ENCODE peak calls at places on chromosome 19, in seven cellular contexts. X is upper lobe of left lung, G is HFFc6, O is AG09309, N is choroid plexus epithelial cell, W is neural crest cell, F is astrocyte of the spinal cord. Z is an unnamed sample.

GRCh38 chr19:34189917-34190425 is 17.7 kb downstream of the LSM14A start:
- DNase-seq in N (peak; percentile 51), X (no peak), O (no peak), G (no peak), F (no peak), W (no peak), Z (no peak)

GRCh38 chr19:21463449-21464105 is 41.8 kb upstream of the ZNF429 start:
- DNase-seq in X (no peak), N (peak; percentile 23), F (peak; percentile 3), G (no peak), W (peak; percentile 49), O (no peak), Z (no peak)

GRCh38 chr19:35178701-35179100 is 24.2 kb downstream of the FXYD5 start:
- DNase-seq in F (no peak), O (no peak), N (peak; percentile 24), X (no peak), W (no peak), G (no peak), Z (no peak)

GRCh38 chr19:10334340-10335148 is 1.2 kb upstream of the RAVER1 start:
- DNase-seq in O (peak; percentile 76), W (peak; percentile 95), X (peak; percentile 98), G (peak; percentile 96), N (peak; percentile 97), F (peak; percentile 95), Z (no peak)

GRCh38 chr19:3507371-3508120 is 1.4 kb downstream of the FZR1 start:
- DNase-seq in X (peak; percentile 77), F (no peak), N (no peak), W (no peak), O (no peak), G (no peak), Z (no peak)

GRCh38 chr19:8096071-8096470 is 43.5 kb downstream of the CCL25 start:
- DNase-seq in O (no peak), W (no peak), G (no peak), X (no peak), N (no peak), F (no peak), Z (no peak)

GRCh38 chr19:14672043-14672872 is 2.4 kb downstream of the ADGRE3 start:
- DNase-seq in X (no peak), N (no peak), F (no peak), O (no peak), W (no peak), G (no peak), Z (no peak)

GRCh38 chr19:7772752-7773291 is 9.8 kb downstream of the CLEC4M start:
- DNase-seq in X (no peak), N (peak; percentile 29), G (no peak), F (no peak), O (no peak), W (no peak), Z (no peak)

GRCh38 chr19:4624733-4625362 is 14.5 kb upstream of the TNFAIP8L1 start:
- DNase-seq in F (no peak), W (no peak), O (no peak), N (no peak), X (no peak), G (no peak), Z (no peak)

GRCh38 chr19:4389511-4390016 is 10.8 kb downstream of the SH3GL1 start:
- DNase-seq in W (no peak), G (no peak), F (no peak), O (no peak), N (no peak), X (no peak), Z (no peak)

GRCh38 chr19:38057954-38058690 is 151.1 kb downstream of the SIPA1L3 start:
- DNase-seq in O (no peak), F (no peak), X (no peak), N (no peak), G (no peak), W (no peak), Z (no peak)

GRCh38 chr19:53951436-53951835 is 11.3 kb upstream of the CACNG8 start:
- DNase-seq in X (no peak), O (no peak), F (no peak), G (no peak), W (no peak), N (no peak), Z (no peak)

GRCh38 chr19:14545716-14546082 is 16.3 kb downstream of the TECR start:
- DNase-seq in X (no peak), N (no peak), W (no peak), G (no peak), F (no peak), O (no peak), Z (no peak)

GRCh38 chr19:662962-663681 is at the start of gene RNF126:
- DNase-seq in F (peak; percentile 90), X (peak; percentile 100), O (peak; percentile 51), G (peak; percentile 76), W (peak; percentile 81), N (peak; percentile 92), Z (peak; percentile 85)

GRCh38 chr19:12791345-12792047 is at the start of gene JUNB:
- DNase-seq in X (peak; percentile 99), W (peak; percentile 88), F (peak; percentile 98), N (peak; percentile 99), O (peak; percentile 90), G (peak; percentile 97), Z (peak; percentile 98)
- TF ChIP-seq CTCF in X (peak; percentile 37), W (peak; percentile 35), F (no peak), N (peak; percentile 17), O (no peak), G (peak; percentile 42), Z (no peak)

GRCh38 chr19:46722421-46723022 is 5.6 kb upstream of the PRKD2 start:
- DNase-seq in W (no peak), X (no peak), N (no peak), F (no peak), G (no peak), O (no peak), Z (no peak)

GRCh38 chr19:46722004-46722380 is 5.1 kb upstream of the PRKD2 start:
- DNase-seq in F (no peak), G (no peak), N (no peak), X (no peak), O (no peak), W (no peak), Z (no peak)

GRCh38 chr19:46720516-46721239 is 3.8 kb upstream of the PRKD2 start:
- DNase-seq in O (no peak), W (no peak), F (no peak), N (no peak), X (no peak), G (no peak), Z (no peak)

GRCh38 chr19:46719629-46720515 is 3.0 kb upstream of the PRKD2 start:
- DNase-seq in X (no peak), O (no peak), N (no peak), G (no peak), F (no peak), W (no peak), Z (no peak)

DNA sequence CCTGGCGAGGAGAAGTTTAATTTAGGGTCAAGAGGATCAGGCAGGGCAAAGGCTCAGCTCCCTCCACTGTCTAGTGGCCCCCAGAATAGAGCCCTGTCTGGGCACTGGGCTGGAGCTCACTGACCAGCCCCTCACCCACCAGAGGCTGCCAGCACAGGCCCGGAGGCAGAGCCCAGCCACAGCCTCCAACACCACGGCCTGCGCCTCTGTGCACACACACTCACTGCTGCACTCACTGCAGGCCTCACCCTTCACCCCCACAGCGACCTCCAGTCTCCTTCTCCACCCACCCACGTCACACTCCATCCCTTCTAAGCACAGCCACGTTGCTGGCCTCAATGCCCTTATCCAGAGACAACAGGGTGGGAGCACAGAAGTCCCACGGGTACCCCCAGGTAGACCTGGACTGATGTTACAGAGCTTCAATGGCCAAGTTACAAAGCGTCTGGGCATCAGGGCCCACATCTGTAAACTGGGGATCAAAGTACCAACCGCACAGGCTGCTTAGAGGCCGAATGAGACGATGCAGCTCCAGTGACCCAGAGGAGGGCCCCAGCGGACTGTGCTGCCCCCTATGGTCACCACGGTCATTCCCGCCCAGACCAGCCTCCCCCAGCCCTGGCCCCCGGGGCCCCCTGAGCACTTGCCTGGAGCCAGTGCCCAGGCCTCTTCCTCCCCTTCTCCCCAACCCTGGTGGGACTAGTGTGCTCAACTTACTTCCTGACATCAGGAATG is 4.5 kb upstream of the PRKD2 start:
- DNase-seq in F (no peak), O (no peak), N (no peak), X (no peak), G (no peak), W (no peak), Z (no peak)
- TF ChIP-seq CTCF in F (peak; percentile 15), O (peak; percentile 20), N (peak; percentile 29), X (no peak), G (peak; percentile 43), W (peak; percentile 29), Z (no peak)

DNA sequence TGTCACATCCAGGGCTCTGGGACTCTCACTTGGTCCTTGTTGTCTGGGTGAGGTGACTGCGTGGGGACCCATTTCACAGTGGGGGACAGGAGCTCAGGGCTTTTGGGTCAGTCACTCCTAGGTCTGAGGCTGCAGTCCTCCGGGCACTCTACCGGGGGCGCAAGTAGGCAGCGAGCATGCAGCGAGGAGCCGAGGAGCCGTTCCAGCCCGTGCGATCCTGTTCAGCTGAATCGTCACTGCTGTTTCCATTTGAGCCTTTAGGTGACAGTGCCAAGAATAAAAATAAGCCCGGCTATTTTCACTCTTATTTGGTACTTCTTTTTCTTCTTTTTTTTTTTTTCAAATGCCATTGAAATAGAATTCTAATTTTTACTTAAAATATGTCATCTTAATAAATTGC is 126.5 kb downstream of the ZNF536 start:
- DNase-seq in W (no peak), X (peak; percentile 56), G (no peak), O (no peak), F (no peak), N (no peak), Z (no peak)
- TF ChIP-seq CTCF in W (no peak), X (no peak), G (no peak), O (no peak), F (no peak), N (no peak), Z (no peak)

DNA sequence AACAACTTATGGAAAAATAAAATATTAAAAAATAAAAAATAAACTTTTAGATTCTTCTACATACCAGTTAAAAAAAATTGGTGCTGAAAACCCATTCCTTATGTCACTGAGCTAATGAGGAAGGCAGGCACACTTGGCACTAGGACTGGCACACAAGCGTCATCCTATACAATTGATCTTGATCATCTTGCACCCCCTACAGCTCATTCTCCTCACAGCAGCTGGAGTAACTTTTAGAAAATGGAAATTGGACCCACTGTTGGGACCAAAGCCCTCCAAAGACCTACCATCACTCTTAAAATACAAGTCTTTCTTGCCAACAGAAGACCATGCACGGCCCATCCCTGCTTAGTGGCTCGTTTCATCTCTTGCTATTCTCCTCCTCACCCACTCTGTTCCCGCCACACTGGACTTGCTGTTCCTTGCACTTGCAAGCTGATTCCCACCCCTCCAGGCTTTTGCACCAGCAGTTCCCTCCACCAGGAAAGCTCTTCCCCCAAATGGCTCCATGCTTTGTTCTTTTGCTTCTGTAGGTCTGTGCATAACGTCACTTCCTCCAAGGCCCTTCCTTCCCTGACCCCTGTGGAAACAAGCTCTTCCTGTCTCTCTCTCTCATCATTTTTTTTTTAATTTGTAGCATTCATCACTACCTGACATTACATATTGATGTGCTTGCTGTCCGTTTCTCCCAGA is 11.6 kb downstream of the CTU1 start:
- DNase-seq in F (no peak), N (no peak), O (no peak), W (no peak), X (no peak), G (no peak), Z (no peak)
- TF ChIP-seq CTCF in F (peak; percentile 26), N (peak; percentile 45), O (no peak), W (peak; percentile 34), X (no peak), G (peak; percentile 40), Z (no peak)

GRCh38 chr19:58387338-58388174 is 487 bp downstream of the RPS5 start:
- DNase-seq in N (peak; percentile 33), G (no peak), W (no peak), F (no peak), O (no peak), X (no peak), Z (no peak)
- TF ChIP-seq CTCF in N (no peak), G (no peak), W (no peak), F (peak; percentile 13), O (peak; percentile 9), X (no peak), Z (no peak)

Z was measured in natural killer cell.